ENCODE peak calls at places on chromosomes 13 and 19, in four cellular contexts. Q is endothelial cell, X is PC-9, F is progenitor cell of endocrine pancreas. W is an unnamed sample.

GRCh38 chr19:19858751-19859150 is 6.9 kb upstream of the ZNF253 start:
- DNase-seq in X (no peak), F (no peak), Q (no peak), W (no peak)

GRCh38 chr13:26989261-26990007 is 182.2 kb downstream of the USP12 start:
- DNase-seq in X (no peak), F (no peak), Q (no peak), W (no peak)

GRCh38 chr19:27734496-27735220 is 1478.3 kb downstream of the UQCRFS1 start:
- DNase-seq in Q (no peak), F (no peak), X (no peak), W (no peak)

GRCh38 chr19:35130761-35131720 is 3.8 kb downstream of the LGI4 start:
- DNase-seq in X (no peak), Q (no peak), F (no peak), W (no peak)

GRCh38 chr13:49302817-49303216 is 55.1 kb downstream of the CDADC1 start:
- DNase-seq in F (no peak), Q (no peak), X (no peak), W (no peak)

GRCh38 chr13:113815151-113816058 is 48.5 kb downstream of the GAS6 start:
- DNase-seq in F (no peak), Q (no peak), X (no peak), W (no peak)

GRCh38 chr19:12837225-12837624 is 1.1 kb upstream of the MAST1 start:
- DNase-seq in Q (no peak), X (no peak), F (no peak), W (no peak)

GRCh38 chr19:7554990-7555864 is 19.7 kb downstream of the PNPLA6 start:
- DNase-seq in X (no peak), F (no peak), Q (no peak), W (peak; percentile 56)

GRCh38 chr19:9128171-9128570 is 1.4 kb upstream of the OR7G3 start:
- DNase-seq in X (peak; percentile 44), Q (no peak), F (no peak), W (no peak)

DNA sequence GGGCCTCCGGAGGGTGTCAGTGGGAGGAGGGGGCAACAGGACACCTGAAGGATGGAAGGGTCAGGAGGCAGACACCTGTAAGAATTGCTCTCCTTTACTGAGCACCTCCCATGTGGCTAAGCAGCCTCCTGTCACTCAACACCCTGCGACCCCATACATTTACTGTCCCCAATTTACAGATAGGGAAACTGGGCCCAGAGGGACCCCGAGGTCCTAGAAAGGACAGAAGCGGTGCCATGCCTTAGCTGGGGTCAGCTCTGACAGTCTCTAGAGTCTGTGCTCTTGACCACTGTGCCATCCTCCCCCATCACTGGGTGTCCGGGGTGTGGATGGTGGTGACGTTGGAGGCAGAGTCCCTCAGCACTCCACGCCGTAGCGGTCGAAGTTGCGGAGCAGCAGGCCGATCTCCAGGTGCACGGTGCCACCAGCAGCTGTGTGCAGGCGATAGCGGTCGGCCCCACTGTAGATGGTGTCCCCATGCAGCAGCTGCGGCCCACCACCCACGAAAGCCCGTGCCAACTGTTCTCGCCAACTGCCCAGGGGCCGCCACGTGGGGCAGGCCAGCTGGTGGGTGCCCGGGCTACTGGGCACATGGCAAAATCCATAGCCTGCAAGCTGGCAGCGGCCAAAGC is 737 bp upstream of the TGFB1 start:
- DNase-seq in X (no peak), F (no peak), Q (no peak), W (no peak)
- TF ChIP-seq CTCF in X (peak; percentile 10), F (no peak), Q (peak; percentile 21), W (no peak)

GRCh38 chr13:108812165-108812564 is 182.8 kb downstream of the MYO16 start:
- DNase-seq in Q (no peak), X (no peak), F (no peak), W (no peak)
- TF ChIP-seq CTCF in Q (no peak), X (no peak), F (no peak), W (no peak)

GRCh38 chr13:102726430-102726829 is 31.6 kb upstream of the METTL21C start:
- DNase-seq in Q (no peak), F (no peak), X (no peak), W (no peak)
- TF ChIP-seq CTCF in Q (no peak), F (no peak), X (no peak), W (no peak)

GRCh38 chr19:14094854-14095253 is 4.3 kb upstream of the SAMD1 start:
- DNase-seq in X (no peak), F (no peak), Q (no peak), W (no peak)

GRCh38 chr19:14096272-14096992 is 5.9 kb upstream of the SAMD1 start:
- DNase-seq in Q (no peak), X (no peak), F (no peak), W (no peak)

GRCh38 chr19:14093117-14093784 is 2.7 kb upstream of the SAMD1 start:
- DNase-seq in X (no peak), Q (no peak), F (no peak), W (no peak)

GRCh38 chr19:14101003-14101545 is 10.5 kb upstream of the SAMD1 start:
- DNase-seq in Q (no peak), X (no peak), F (no peak), W (no peak)

GRCh38 chr19:14097532-14098151 is 7.1 kb upstream of the SAMD1 start:
- DNase-seq in X (no peak), Q (no peak), F (no peak), W (no peak)
- TF ChIP-seq CTCF in X (peak; percentile 43), Q (no peak), F (no peak), W (no peak)